ENCODE peak calls at places on chromosome 15, in seven cellular contexts. H, W, J, E, P, C and A are unnamed samples.
A peak's percentile ranks its signal among the peaks of the same experiment; 100 is the strongest.

GRCh38 chr15:48794697-48795134 is 16.2 kb downstream of the CEP152 start:
- DNase-seq in H (no peak), W (no peak), J (peak; percentile 17), E (no peak), P (no peak), C (no peak), A (no peak)

GRCh38 chr15:69908518-69909420 is 188.9 kb downstream of the TLE3 start:
- DNase-seq in H (no peak), W (no peak), J (no peak), E (peak; percentile 63), P (no peak), C (no peak), A (no peak)

GRCh38 chr15:77901921-77902750 is 175.4 kb downstream of the TBC1D2B start:
- DNase-seq in H (peak; percentile 44), W (peak; percentile 44), J (no peak), E (peak; percentile 68), P (peak; percentile 14), C (peak; percentile 55), A (peak; percentile 66)

GRCh38 chr15:100781961-100782525 is 97.6 kb upstream of the ALDH1A3 start:
- DNase-seq in H (peak; percentile 20), W (no peak), J (no peak), E (peak; percentile 49), P (no peak), C (peak; percentile 40), A (peak; percentile 44)

GRCh38 chr15:41832875-41833274 is 5.0 kb downstream of the JMJD7 start:
- DNase-seq in H (no peak), W (no peak), J (no peak), E (no peak), P (no peak), C (no peak), A (no peak)

GRCh38 chr15:42121021-42121420 is 26.7 kb upstream of the PLA2G4D start:
- DNase-seq in H (no peak), W (no peak), J (no peak), E (no peak), P (no peak), C (no peak), A (no peak)

GRCh38 chr15:101578443-101578894 is 73.7 kb downstream of the TM2D3 start:
- DNase-seq in H (peak; percentile 54), W (peak; percentile 69), J (no peak), E (peak; percentile 84), P (peak; percentile 47), C (no peak), A (peak; percentile 86)

GRCh38 chr15:49135893-49136292 is 19.5 kb downstream of the COPS2 start:
- DNase-seq in H (no peak), W (no peak), J (peak; percentile 92), E (no peak), P (no peak), C (no peak), A (no peak)

GRCh38 chr15:76178321-76178720 is 118.5 kb downstream of the TMEM266 start:
- DNase-seq in H (no peak), W (no peak), J (no peak), E (peak; percentile 41), P (no peak), C (no peak), A (no peak)

GRCh38 chr15:33209575-33210519 is 15.3 kb upstream of the FMN1 start:
- DNase-seq in H (no peak), W (no peak), J (no peak), E (no peak), P (no peak), C (no peak), A (no peak)

GRCh38 chr15:78396976-78397375 is 41.0 kb upstream of the IREB2 start:
- DNase-seq in H (no peak), W (no peak), J (peak; percentile 10), E (peak; percentile 72), P (no peak), C (peak; percentile 87), A (peak; percentile 87)

GRCh38 chr15:70588613-70589012 is 174.7 kb downstream of the UACA start:
- DNase-seq in H (no peak), W (no peak), J (no peak), E (no peak), P (no peak), C (no peak), A (peak; percentile 18)

GRCh38 chr15:89457086-89457485 is 39.3 kb downstream of the RHCG start:
- DNase-seq in H (peak; percentile 53), W (peak; percentile 52), J (peak; percentile 28), E (peak; percentile 73), P (no peak), C (no peak), A (peak; percentile 72)

GRCh38 chr15:40320931-40321371 is 2.5 kb upstream of the INAFM2 start:
- DNase-seq in H (peak; percentile 56), W (peak; percentile 78), J (peak; percentile 67), E (peak; percentile 84), P (peak; percentile 77), C (peak; percentile 79), A (peak; percentile 76)

GRCh38 chr15:40493089-40493840 is 22.5 kb downstream of the CHST14 start:
- DNase-seq in H (no peak), W (no peak), J (no peak), E (no peak), P (no peak), C (no peak), A (no peak)

GRCh38 chr15:80217327-80217900 is 34.6 kb downstream of the CTXND1 start:
- DNase-seq in H (no peak), W (no peak), J (no peak), E (no peak), P (no peak), C (no peak), A (no peak)

GRCh38 chr15:56971571-56971970 is 53.1 kb downstream of the TCF12 start:
- DNase-seq in H (no peak), W (no peak), J (peak; percentile 37), E (no peak), P (no peak), C (no peak), A (no peak)

GRCh38 chr15:91885714-91886265 is 32.3 kb downstream of the SLCO3A1 start:
- DNase-seq in H (no peak), W (peak; percentile 18), J (no peak), E (peak; percentile 39), P (peak; percentile 23), C (no peak), A (no peak)

GRCh38 chr15:52214553-52214952 is 23.4 kb upstream of the GNB5 start:
- DNase-seq in H (no peak), W (no peak), J (no peak), E (no peak), P (no peak), C (no peak), A (no peak)

GRCh38 chr15:81888748-81889479 is 156.9 kb downstream of the MEX3B start:
- DNase-seq in H (no peak), W (no peak), J (peak; percentile 76), E (no peak), P (no peak), C (no peak), A (no peak)

GRCh38 chr15:88191806-88192165 is 64.8 kb downstream of the NTRK3 start:
- DNase-seq in H (no peak), W (no peak), J (no peak), E (no peak), P (no peak), C (no peak), A (no peak)

GRCh38 chr15:88185584-88185983 is 71.0 kb downstream of the NTRK3 start:
- DNase-seq in H (no peak), W (no peak), J (no peak), E (no peak), P (no peak), C (no peak), A (no peak)

GRCh38 chr15:88181613-88182012 is 74.9 kb downstream of the NTRK3 start:
- DNase-seq in H (no peak), W (no peak), J (no peak), E (no peak), P (no peak), C (no peak), A (no peak)

DNA sequence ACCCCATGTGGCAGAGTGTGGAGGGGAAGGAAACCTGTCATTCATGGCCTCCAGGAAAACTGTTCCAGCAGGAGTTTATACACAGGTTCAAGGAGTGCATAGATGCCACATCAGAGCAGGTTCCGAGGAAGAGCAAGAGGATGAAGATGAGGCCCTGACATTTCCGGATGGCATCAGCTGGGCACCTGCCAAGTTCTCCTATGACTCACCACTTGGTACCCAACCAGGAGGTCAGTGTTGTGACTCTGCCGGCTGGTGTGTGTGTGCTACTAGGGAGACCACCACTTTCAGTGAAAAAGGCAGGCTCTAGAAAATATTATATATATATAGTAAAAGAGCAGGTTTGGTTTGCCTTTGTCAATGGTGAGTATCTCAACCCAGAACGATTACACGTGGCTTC is 69.3 kb downstream of the NTRK3 start:
- DNase-seq in H (no peak), W (no peak), J (no peak), E (no peak), P (no peak), C (no peak), A (no peak)
- H3K27me3 ChIP-seq in H (no peaks in the 10 kb centered on the region), W (no peaks in the 10 kb centered on the region), J (no peaks in the 10 kb centered on the region), E (no peaks in the 10 kb centered on the region), P (no peaks in the 10 kb centered on the region), C (no peaks in the 10 kb centered on the region), A (peaks cover 12% of the 10 kb centered on the region)

DNA sequence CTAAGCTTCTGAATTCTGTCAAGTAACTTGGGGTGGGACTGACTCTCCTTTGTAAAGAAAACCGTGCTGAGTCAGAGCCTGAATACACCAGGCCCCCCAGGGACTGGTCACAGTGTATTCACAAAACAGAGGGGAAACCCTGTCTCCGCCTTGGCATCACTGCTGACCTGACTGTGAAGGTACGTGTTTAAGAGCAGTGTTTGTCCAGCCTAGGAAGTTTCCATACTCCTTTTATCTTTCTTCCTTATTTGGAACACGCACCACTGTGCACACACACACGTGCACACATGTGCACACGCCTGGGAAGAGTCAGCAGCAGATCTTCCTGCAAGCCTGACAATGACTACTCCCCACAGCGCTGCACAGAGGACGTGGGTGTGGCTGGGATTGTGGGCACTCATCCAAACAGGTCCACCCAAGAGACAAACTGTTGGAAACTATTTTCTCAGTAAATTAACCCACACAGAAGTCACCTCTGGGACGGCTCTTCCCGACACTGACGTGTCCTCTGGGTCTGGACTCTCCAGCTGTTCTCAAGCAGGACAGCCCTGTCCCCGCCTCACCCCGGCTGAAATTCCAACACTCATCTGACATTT is 87.7 kb downstream of the ATP10A start:
- DNase-seq in H (peak; percentile 12), W (peak; percentile 60), J (peak; percentile 82), E (peak; percentile 73), P (no peak), C (no peak), A (peak; percentile 73)
- H3K27me3 ChIP-seq in H (no peaks in the 10 kb centered on the region), W (no peaks in the 10 kb centered on the region), J (no peaks in the 10 kb centered on the region), E (no peaks in the 10 kb centered on the region), P (no peaks in the 10 kb centered on the region), C (no peaks in the 10 kb centered on the region), A (no peaks in the 10 kb centered on the region)

GRCh38 chr15:96578393-96578792 is 247.9 kb downstream of the NR2F2 start:
- DNase-seq in H (no peak), W (no peak), J (no peak), E (no peak), P (no peak), C (no peak), A (no peak)
- H3K27me3 ChIP-seq in H (no peaks in the 10 kb centered on the region), W (no peaks in the 10 kb centered on the region), J (no peaks in the 10 kb centered on the region), E (no peaks in the 10 kb centered on the region), P (no peaks in the 10 kb centered on the region), C (no peaks in the 10 kb centered on the region), A (no peaks in the 10 kb centered on the region)

DNA sequence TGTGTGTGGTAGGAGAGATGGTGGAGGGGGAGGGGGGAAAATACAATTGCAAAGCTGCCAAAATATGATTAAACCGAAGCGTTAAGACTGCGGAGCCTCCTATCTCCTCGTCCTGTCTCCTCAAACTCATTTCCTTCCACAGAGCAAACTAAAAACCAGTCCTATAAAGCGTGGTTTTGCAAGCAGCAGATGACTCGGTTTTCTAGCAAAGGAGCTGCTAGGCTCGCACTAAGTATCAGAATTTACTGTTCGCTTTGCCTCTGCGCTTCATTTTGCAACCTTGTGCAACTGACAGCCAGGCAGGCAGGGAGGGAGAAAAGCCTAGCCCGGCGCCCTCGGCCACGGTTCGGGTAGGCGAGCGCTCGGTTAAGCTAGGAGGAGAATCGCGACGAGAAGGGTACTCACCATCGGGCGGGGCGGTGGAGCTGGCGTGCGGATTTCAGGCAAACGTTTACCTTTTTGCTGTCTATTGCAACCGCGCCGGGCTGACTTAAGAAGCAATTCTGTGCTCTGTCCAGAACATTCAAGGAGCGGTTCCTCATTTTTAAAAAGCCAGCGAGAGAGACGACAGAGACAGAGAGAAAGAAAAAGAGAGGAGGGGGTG is 3.8 kb upstream of the NR2F2 start:
- DNase-seq in H (no peak), W (peak; percentile 78), J (no peak), E (peak; percentile 71), P (peak; percentile 50), C (peak; percentile 86), A (peak; percentile 84)
- H3K27me3 ChIP-seq in H (no peaks in the 10 kb centered on the region), W (peaks cover 28% of the 10 kb centered on the region), J (no peaks in the 10 kb centered on the region), E (peaks cover 93% of the 10 kb centered on the region), P (peaks cover 90% of the 10 kb centered on the region), C (no peaks in the 10 kb centered on the region), A (peaks cover 90% of the 10 kb centered on the region)